ENCODE peak calls at places on chromosomes 13 and 19, in four cellular contexts. F is GM23338, Q is breast epithelium, I is stomach. M is an unnamed sample. For H3K4me1, the result is how much of the 10 kb centered on the place peaks cover.

GRCh38 chr19:30069535-30070197 is 127.6 kb downstream of the URI1 start:
- DNase-seq in F (no peak), Q (no peak), I (peak), M (no peak)

GRCh38 chr19:29119582-29119981 is 93.4 kb downstream of the UQCRFS1 start:
- DNase-seq in F (peak), Q (no peak), I (no peak), M (no peak)

GRCh38 chr13:54733639-54734038 is 1705.0 kb downstream of the OLFM4 start:
- DNase-seq in F (peak), Q (no peak), I (no peak), M (no peak)

GRCh38 chr19:9848060-9848459 is 12.9 kb downstream of the PIN1 start:
- DNase-seq in F (peak), Q (no peak), I (no peak), M (no peak)

GRCh38 chr13:80841346-80841882 is 500.5 kb upstream of the SPRY2 start:
- DNase-seq in F (no peak), Q (no peak), I (no peak), M (no peak)

GRCh38 chr13:39394811-39395685 is 207.9 kb downstream of the LHFPL6 start:
- DNase-seq in F (no peak), Q (no peak), I (no peak), M (no peak)

GRCh38 chr13:45180713-45181601 is 19.9 kb downstream of the KCTD4 start:
- DNase-seq in F (no peak), Q (no peak), I (no peak), M (no peak)

GRCh38 chr13:23722726-23723453 is 152.7 kb downstream of the TNFRSF19 start:
- DNase-seq in F (no peak), Q (no peak), I (no peak), M (no peak)

GRCh38 chr13:99278199-99278598 is 20.0 kb upstream of the GPR18 start:
- DNase-seq in F (no peak), Q (no peak), I (no peak), M (no peak)

GRCh38 chr19:2639999-2640398 is 62.5 kb downstream of the GNG7 start:
- DNase-seq in F (no peak), Q (no peak), I (no peak), M (no peak)

GRCh38 chr13:83515267-83515666 is 367.0 kb downstream of the SLITRK1 start:
- DNase-seq in F (no peak), Q (no peak), I (no peak), M (no peak)

GRCh38 chr13:98216135-98216565 is 39.1 kb upstream of the RNF113B start:
- DNase-seq in F (no peak), Q (no peak), I (peak), M (no peak)

GRCh38 chr19:49818691-49819331 is 722 bp downstream of the MED25 start:
- DNase-seq in F (no peak), Q (no peak), I (no peak), M (no peak)

GRCh38 chr19:33641956-33642498 is 20.3 kb downstream of the CHST8 start:
- DNase-seq in F (no peak), Q (no peak), I (no peak), M (no peak)

GRCh38 chr13:43424386-43424785 is 362.4 kb downstream of the ENOX1 start:
- DNase-seq in F (no peak), Q (no peak), I (no peak), M (no peak)

GRCh38 chr13:66543780-66544179 is 686.4 kb downstream of the PCDH9 start:
- DNase-seq in F (peak), Q (no peak), I (no peak), M (no peak)

GRCh38 chr19:55080121-55080914 is 4.6 kb downstream of the EPS8L1 start:
- DNase-seq in F (peak), Q (peak), I (peak), M (no peak)

GRCh38 chr19:40464059-40465024 is 1.2 kb downstream of the BLVRB start:
- DNase-seq in F (peak), Q (peak), I (peak), M (no peak)
- H3K4me3 ChIP-seq in F (peak), Q (peak), I (peak), M (peak)

DNA sequence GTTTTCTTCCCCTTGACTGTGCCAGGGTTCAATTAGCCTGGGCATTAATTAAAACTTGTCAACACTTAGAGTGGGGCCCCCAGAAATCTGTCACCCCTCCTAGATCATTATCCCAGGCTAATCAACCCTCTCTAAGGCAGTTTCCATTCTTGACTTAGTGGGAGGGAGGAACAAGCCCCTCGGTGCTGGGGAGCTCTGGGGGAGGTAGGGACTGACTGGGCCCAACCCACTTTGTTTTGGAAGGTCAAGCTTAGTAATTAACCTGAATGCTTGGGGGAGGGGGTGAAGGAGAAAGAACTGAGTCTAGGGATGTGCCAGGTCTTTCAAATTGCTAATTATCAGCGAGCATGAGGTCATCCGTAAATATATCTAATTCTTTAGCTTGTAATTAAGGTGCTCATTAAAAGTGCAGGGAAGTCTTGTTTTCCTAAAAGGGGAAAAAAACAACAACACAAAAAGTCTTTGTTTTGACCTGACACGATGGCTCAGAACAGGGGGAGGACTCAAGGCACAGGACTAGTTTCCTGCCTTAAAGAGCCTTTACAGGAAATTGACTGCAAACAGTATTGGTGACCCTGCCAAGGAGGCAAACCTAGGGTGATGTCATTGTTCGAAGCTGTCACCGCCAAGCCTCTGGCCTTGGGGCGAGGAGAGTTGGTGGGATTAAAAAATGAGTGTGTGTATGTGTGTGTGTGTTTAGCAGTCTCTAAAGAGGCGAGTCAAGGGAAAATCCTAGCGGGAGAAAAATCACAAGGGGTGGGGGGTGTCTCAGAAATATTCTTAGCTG is 19.4 kb downstream of the ACTN4 start:
- DNase-seq in F (no peak), Q (peak), I (no peak), M (no peak)
- TF ChIP-seq POLR2AphosphoS5 in F (no peak), Q (peak), I (peak), M (no peak)

GRCh38 chr19:18273566-18274302 is 518 bp downstream of the IQCN start:
- DNase-seq in F (no peak), Q (no peak), I (no peak), M (no peak)

GRCh38 chr19:18271433-18271841 is 2.8 kb downstream of the IQCN start:
- DNase-seq in F (no peak), Q (no peak), I (no peak), M (no peak)

GRCh38 chr19:18270304-18270703 is 3.9 kb downstream of the IQCN start:
- DNase-seq in F (no peak), Q (no peak), I (no peak), M (no peak)

GRCh38 chr19:18274776-18275356 is 614 bp upstream of the IQCN start:
- DNase-seq in F (peak), Q (peak), I (peak), M (no peak)

DNA sequence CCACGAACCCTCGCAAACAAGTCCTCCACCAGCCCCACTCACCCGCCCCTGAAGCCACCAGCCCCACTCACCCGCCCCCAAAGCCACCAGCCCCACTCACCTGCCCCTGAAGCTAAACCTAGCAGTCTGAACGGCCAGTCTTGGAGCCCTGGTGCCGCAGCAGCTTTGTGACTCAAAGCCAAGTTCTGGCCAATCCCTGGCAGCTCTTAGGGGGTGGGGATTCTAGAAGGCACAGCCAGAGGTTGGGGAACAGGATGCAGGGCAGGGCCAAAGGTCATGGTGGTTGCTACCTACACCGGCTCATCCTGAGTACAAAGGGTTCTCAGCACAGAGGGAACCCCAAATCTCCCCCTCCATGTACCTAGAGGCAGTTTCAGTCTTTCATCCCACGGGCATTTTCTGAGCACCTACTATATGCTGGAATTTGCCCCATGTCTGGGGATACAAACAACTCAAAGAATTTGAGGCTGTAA is at the start of gene IQCN:
- DNase-seq in F (peak), Q (peak), I (peak), M (no peak)
- H3K4me1 ChIP-seq in F (under half), Q (under half), I (half or more), M (under half)

DNA sequence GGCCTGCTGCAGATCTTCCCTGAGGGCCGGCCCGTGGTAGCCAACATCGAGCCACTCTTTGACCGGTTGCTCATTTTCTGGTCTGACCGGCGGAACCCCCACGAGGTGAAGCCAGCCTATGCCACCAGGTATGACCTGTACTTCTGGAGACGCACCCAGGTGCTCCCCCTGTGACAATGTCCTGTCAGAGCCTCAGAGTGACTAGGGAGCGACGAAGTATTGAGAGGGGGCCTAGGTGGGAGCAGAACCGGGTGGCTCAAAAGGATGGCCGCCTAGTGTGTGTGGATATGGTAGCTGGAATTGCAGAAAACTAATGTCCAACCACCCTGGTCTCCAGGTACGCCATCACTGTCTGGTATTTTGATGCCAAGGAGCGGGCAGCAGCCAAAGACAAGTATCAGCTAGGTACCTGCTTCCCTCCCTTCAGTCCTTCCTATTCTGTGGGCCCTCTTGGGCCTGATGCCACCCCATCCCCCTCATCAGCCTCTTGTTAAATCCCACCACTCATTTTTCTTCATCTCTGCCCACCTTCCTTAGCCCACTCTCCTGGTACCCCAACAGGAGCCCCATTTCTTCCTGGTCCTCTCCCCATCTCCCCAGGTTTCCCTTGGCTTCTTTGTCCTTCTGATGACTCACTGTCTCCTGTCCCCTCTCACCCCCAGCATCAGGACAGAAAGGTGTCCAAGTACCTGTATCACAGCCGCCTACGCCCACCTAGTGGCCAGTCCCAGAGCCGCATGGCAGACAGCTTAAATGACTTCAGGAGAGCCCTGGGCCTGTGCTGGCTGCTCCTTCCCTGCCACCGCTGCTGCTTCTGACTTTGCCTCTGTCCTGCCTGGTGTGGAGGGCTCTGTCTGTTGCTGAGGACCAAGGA is 8.4 kb downstream of the EGLN2 start:
- DNase-seq in F (peak), Q (no peak), I (no peak), M (no peak)
- H3K4me3 ChIP-seq in F (no peak), Q (no peak), I (peak), M (no peak)

GRCh38 chr19:58515259-58515658 is 3.5 kb upstream of the SLC27A5 start:
- DNase-seq in F (no peak), Q (no peak), I (no peak), M (no peak)
- TF ChIP-seq POLR2AphosphoS5 in F (no peak), Q (no peak), I (no peak), M (no peak)